ENCODE peak calls at places on chromosomes 12 and 14, in four cellular contexts. K is body of pancreas, A is HL-60, M is left ventricle myocardium inferior. B is an unnamed sample.

GRCh38 chr12:19220861-19221466 is 91.4 kb downstream of the PLEKHA5 start:
- DNase-seq in M (no peak), K (no peak), A (no peak), B (no peak)

GRCh38 chr12:123453165-123453564 is 4.8 kb upstream of the SNRNP35 start:
- DNase-seq in A (no peak), M (no peak), K (peak), B (no peak)

GRCh38 chr12:117853600-117853999 is 115.2 kb downstream of the KSR2 start:
- DNase-seq in A (no peak), M (no peak), K (no peak), B (no peak)

GRCh38 chr14:105151131-105151837 is 17.3 kb downstream of the JAG2 start:
- DNase-seq in K (no peak), M (peak), A (no peak), B (no peak)

GRCh38 chr12:61095131-61095530 is 1165.1 kb upstream of the USP15 start:
- DNase-seq in K (no peak), A (no peak), M (no peak), B (peak)

GRCh38 chr12:47797432-47797831 is 22.3 kb downstream of the HDAC7 start:
- DNase-seq in M (no peak), K (no peak), A (peak), B (no peak)

GRCh38 chr14:69535230-69535848 is 39.3 kb downstream of the CCDC177 start:
- DNase-seq in A (no peak), K (peak), M (no peak), B (peak)

GRCh38 chr14:56892959-56893358 is 82.7 kb upstream of the OTX2 start:
- DNase-seq in M (no peak), A (no peak), K (no peak), B (no peak)

GRCh38 chr12:108597559-108598471 is at the start of gene TMEM119:
- DNase-seq in A (no peak), M (peak), K (no peak), B (peak)

GRCh38 chr14:51394391-51394790 is 154.3 kb downstream of the TMX1 start:
- DNase-seq in M (no peak), A (no peak), K (no peak), B (peak)

GRCh38 chr12:50589650-50590435 is 85.1 kb downstream of the DIP2B start:
- DNase-seq in K (no peak), A (no peak), M (no peak), B (peak)

GRCh38 chr14:76083796-76084195 is 67.9 kb upstream of the GPATCH2L start:
- DNase-seq in M (no peak), A (no peak), K (no peak), B (no peak)

GRCh38 chr14:90460136-90460535 is 63.3 kb downstream of the CALM1 start:
- DNase-seq in M (no peak), K (no peak), A (no peak), B (no peak)

GRCh38 chr12:102756564-102756963 is 160.5 kb downstream of the PAH start:
- DNase-seq in K (no peak), M (peak), A (no peak), B (no peak)

DNA sequence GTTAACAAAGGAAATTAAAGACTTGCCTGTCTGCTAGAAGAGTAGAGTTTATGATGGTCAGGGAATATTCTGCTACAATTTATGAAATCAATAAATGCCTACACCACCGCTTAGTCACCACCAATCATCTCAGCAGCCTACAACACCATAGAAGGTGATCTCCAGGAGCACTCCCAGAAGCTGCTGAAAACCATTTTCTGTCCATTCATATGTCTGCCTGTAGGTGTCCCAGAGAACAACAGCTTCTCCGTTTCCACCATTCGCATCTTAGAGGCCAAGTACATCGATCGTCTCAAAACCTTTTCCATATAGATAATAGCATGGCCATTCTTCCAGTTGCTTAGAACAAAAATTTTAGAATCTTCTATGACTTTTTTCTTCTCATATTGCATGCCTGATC is 303.4 kb downstream of the KCNC2 start:
- DNase-seq in M (no peak), A (no peak), K (no peak), B (no peak)
- TF ChIP-seq CTCF in M (no peak), A (no peak), K (no peak), B (no peak)

GRCh38 chr12:57057037-57057436 is 7.1 kb upstream of the MYO1A start:
- DNase-seq in M (no peak), K (no peak), A (no peak), B (no peak)
- H3K4me3 ChIP-seq in M (no peak), K (no peak), A (no peak), B (no peak)

DNA sequence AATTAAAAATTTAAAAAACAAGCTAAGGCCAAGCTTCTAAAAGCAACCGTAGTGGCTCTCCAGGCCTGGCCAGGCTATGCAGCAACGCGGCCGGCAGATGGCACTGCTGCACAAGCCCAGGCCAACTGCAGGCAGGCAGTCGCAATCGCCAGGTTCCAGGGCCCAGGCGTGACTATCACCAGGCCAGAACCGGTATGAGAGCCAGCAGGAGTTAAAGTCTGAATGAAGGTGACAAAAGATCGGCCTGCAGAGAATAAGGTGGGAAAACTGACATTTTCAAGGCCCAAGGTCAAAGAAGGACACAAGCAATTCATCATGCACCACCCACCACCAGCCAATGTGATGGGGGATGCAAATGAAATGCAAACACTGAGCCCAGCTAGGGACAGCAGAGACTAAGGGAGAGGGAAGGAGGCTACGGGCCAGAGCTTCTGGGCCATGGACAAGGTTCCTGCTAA is 43.6 kb upstream of the ANO2 start:
- DNase-seq in K (peak), A (peak), M (peak), B (peak)
- TF ChIP-seq CTCF in K (peak), A (peak), M (peak), B (peak)

GRCh38 chr14:74348241-74348734 is at the start of gene VRTN:
- DNase-seq in A (no peak), M (no peak), K (no peak), B (no peak)

GRCh38 chr14:74350211-74350943 is 2.1 kb downstream of the VRTN start:
- DNase-seq in K (no peak), M (no peak), A (no peak), B (no peak)

GRCh38 chr14:74348735-74349463 is 628 bp downstream of the VRTN start:
- DNase-seq in K (no peak), M (no peak), A (no peak), B (no peak)

GRCh38 chr14:74349757-74350156 is 1.5 kb downstream of the VRTN start:
- DNase-seq in A (no peak), K (peak), M (no peak), B (no peak)

DNA sequence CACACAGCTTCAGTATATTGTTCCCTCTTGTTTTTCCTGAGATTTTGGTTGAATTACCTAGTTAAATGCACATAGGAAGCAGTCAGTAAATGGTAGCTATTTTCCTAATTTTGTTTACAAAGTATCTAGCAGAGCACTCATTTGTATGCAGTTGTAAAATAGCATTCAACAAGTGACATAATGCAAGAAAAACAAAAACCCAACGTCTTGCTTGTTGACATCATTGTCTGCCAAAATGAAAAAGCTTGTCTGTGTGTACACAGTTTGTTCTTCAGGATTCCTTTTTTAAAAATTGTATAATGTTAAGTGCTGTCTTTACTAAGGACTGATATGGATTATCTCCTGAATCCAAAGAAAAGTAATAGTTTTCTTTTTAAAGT is 2.7 kb downstream of the VRTN start:
- DNase-seq in K (no peak), M (no peak), A (no peak), B (no peak)
- H3K4me3 ChIP-seq in K (no peak), M (no peak), A (no peak), B (no peak)

DNA sequence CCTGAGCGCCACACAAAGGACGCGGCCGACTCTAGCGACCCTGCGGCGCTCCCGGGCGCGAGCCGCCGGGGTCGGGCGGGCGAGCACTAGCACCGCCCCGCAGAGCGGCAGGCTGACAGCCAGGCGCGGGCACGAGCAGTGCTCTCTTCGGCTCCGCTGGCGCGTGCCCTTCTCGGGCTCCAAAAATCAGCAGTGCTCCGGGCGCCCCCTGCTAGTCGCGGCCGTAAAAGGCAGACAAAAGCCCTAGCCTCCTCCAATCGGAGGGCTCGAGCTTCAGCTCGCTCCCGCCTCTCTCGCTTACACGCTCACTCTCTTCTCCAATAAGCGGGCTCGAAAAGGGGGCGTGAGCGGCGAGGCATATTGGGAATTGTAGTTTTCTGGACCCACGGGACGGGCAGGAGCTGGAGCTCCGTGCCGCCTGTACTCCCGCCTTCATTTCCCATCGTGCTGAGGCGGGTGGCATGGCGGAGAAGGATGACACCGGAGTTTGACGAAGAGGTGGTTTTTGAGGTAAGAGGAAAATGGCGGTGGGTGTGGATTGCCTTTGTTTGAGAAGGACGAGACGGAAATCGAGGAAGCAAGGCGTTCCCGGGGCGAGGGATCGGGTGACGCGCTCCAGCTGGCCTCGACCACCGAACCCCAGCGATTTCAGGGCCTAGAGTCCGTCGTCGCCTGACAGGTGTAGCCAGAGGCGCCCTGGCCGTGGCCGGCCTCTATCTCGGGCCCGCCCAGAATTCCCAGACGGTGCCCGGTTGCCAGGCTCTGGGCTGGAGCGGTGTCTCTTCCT is at the start of the genes FGD6 and VEZT:
- DNase-seq in A (peak), M (peak), K (peak), B (peak)
- TF ChIP-seq CTCF in A (peak), M (peak), K (peak), B (peak)